ENCODE peak calls at places on chromosomes 2 and 18, in eight cellular contexts. One of them, this sample, is unnamed. For H3K27me3, the result is how much of the 10 kb centered on the place peaks cover.

GRCh38 chr2:147863835-147864234 is 19.0 kb downstream of the ACVR2A start:
- DNase-seq in upper lobe of left lung: no peak
- DNase-seq in colonic mucosa: no peak
- DNase-seq in hepatocyte: no peak
- DNase-seq in testis: no peak
- DNase-seq in heart right ventricle: no peak
- DNase-seq in tibial artery: no peak
- DNase-seq in foreskin keratinocyte: no peak
- DNase-seq in this sample: no peak

GRCh38 chr2:168603439-168603961 is 147.4 kb downstream of the CERS6 start:
- DNase-seq in tibial artery: no peak
- DNase-seq in upper lobe of left lung: no peak
- DNase-seq in foreskin keratinocyte: no peak
- DNase-seq in hepatocyte: no peak
- DNase-seq in colonic mucosa: no peak
- DNase-seq in testis: no peak
- DNase-seq in heart right ventricle: no peak
- DNase-seq in this sample: no peak

GRCh38 chr2:216714412-216714775 is 19.0 kb upstream of the IGFBP5 start:
- DNase-seq in tibial artery: no peak
- DNase-seq in hepatocyte: no peak
- DNase-seq in heart right ventricle: no peak
- DNase-seq in colonic mucosa: no peak
- DNase-seq in testis: no peak
- DNase-seq in foreskin keratinocyte: peak
- DNase-seq in upper lobe of left lung: no peak
- DNase-seq in this sample: no peak

GRCh38 chr2:100391735-100392515 is 25.5 kb downstream of the CHST10 start:
- DNase-seq in foreskin keratinocyte: no peak
- DNase-seq in testis: no peak
- DNase-seq in heart right ventricle: peak
- DNase-seq in hepatocyte: no peak
- DNase-seq in tibial artery: no peak
- DNase-seq in upper lobe of left lung: peak
- DNase-seq in colonic mucosa: no peak
- DNase-seq in this sample: no peak

GRCh38 chr2:60641866-60642788 is 88.7 kb upstream of the BCL11A start:
- DNase-seq in upper lobe of left lung: no peak
- DNase-seq in foreskin keratinocyte: peak
- DNase-seq in colonic mucosa: peak
- DNase-seq in testis: peak
- DNase-seq in tibial artery: no peak
- DNase-seq in hepatocyte: peak
- DNase-seq in heart right ventricle: no peak
- DNase-seq in this sample: no peak

GRCh38 chr2:149538138-149538833 is 49.3 kb downstream of the MMADHC start:
- DNase-seq in foreskin keratinocyte: peak
- DNase-seq in testis: no peak
- DNase-seq in heart right ventricle: no peak
- DNase-seq in colonic mucosa: no peak
- DNase-seq in hepatocyte: no peak
- DNase-seq in tibial artery: no peak
- DNase-seq in upper lobe of left lung: no peak
- DNase-seq in this sample: no peak

GRCh38 chr2:38073211-38074005 is 2.5 kb downstream of the CYP1B1 start:
- DNase-seq in colonic mucosa: no peak
- DNase-seq in tibial artery: no peak
- DNase-seq in hepatocyte: no peak
- DNase-seq in foreskin keratinocyte: no peak
- DNase-seq in heart right ventricle: no peak
- DNase-seq in testis: no peak
- DNase-seq in upper lobe of left lung: peak
- DNase-seq in this sample: no peak

GRCh38 chr2:20052872-20053281 is 1.4 kb upstream of the LAPTM4A start:
- DNase-seq in testis: peak
- DNase-seq in upper lobe of left lung: no peak
- DNase-seq in hepatocyte: peak
- DNase-seq in heart right ventricle: peak
- DNase-seq in tibial artery: peak
- DNase-seq in foreskin keratinocyte: peak
- DNase-seq in colonic mucosa: peak
- DNase-seq in this sample: no peak

DNA sequence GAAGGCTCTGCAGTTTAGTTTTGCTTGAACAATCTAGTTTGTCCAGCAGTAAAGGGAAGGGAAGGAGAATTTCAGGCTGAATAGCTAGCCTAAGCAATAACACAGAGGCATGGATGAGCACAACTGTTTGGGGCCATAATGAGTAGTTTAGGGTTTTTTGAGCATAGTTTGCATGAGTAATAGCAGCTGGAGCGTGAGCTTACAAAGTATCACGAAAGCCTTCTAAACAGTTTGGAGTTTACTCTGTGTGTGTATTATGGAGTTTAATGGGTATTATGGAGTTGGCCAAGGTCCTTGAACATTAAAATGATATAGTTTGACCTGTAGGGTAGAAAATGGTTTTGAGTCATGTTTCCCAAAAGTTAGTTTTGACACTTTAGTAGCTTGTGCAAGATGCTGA is 782.3 kb downstream of the ERBB4 start:
- DNase-seq in tibial artery: no peak
- DNase-seq in upper lobe of left lung: no peak
- DNase-seq in heart right ventricle: no peak
- DNase-seq in foreskin keratinocyte: no peak
- DNase-seq in testis: no peak
- DNase-seq in colonic mucosa: no peak
- DNase-seq in hepatocyte: no peak
- DNase-seq in this sample: no peak
- H3K27ac ChIP-seq in tibial artery: no peak
- H3K27ac ChIP-seq in upper lobe of left lung: no peak
- H3K27ac ChIP-seq in heart right ventricle: no peak
- H3K27ac ChIP-seq in foreskin keratinocyte: no peak
- H3K27ac ChIP-seq in testis: no peak
- H3K27ac ChIP-seq in colonic mucosa: no peak
- H3K27ac ChIP-seq in hepatocyte: no peak
- H3K27ac ChIP-seq in this sample: no peak

DNA sequence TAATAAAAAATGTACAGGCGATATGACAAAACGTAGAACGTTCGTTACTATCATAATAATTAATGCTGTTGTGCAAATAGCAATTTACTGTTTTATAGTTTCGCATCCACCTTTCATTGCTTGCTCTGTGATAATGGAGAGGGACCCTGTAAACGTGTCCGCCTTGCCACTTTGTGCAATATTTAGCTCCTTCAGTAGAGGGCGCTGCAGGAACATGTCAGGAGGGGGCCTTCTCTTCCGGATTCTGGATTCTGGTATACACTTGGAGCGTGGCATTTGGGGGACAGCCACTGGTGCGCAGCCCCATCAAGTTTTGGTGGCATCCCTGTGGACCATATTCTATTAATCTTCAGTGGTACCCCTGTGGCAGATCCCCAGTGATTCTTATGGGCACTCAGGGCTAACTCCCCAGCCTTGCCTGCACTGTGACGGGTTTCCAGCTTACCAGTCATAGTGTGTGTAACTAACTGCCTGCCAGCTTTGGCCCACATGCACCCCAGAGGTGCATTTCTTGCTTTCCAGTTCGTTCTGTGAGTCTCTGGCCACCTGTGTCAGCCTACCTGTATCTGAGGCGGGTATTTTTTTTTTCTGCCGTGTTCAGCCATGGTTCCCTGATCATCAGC is 140.3 kb downstream of the CYRIA start:
- DNase-seq in foreskin keratinocyte: no peak
- DNase-seq in hepatocyte: peak
- DNase-seq in heart right ventricle: no peak
- DNase-seq in colonic mucosa: peak
- DNase-seq in upper lobe of left lung: no peak
- DNase-seq in tibial artery: no peak
- DNase-seq in testis: peak
- DNase-seq in this sample: no peak
- TF ChIP-seq CTCF in foreskin keratinocyte: peak
- TF ChIP-seq CTCF in hepatocyte: peak
- TF ChIP-seq CTCF in heart right ventricle: peak
- TF ChIP-seq CTCF in colonic mucosa: peak
- TF ChIP-seq CTCF in upper lobe of left lung: peak
- TF ChIP-seq CTCF in tibial artery: no peak
- TF ChIP-seq CTCF in testis: peak
- TF ChIP-seq CTCF in this sample: no peak

DNA sequence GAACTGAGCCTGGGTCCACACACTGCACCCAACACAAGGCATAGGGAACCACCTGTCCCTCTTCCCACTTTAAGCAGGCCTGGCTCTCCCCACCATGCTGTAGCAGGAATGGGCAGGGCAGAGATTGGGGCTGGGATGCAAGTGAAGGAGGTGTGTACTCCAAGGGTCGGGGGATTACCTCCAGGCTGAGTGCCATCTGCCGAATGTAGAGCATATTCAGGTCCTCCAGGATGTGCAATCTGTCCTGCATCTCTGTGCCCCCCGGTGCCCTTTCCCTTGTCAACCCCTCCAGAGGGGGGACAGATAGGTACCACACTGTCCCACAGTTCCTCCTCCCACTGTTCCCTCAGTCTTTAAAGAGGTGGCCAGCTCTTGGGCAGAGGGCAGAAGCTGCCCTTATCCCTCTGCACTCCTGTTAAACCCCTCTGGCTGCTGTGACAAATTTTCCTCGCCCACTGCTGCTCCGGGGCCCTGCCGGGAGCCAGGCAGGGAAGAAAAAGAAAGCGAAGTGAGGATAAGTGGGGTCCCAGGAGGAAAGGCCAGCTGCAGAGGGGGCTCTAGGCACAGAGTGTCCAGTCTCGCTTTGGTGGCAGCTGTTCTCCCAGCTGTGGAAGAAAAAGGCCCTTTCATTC is 2.2 kb downstream of the RTKN start:
- DNase-seq in hepatocyte: no peak
- DNase-seq in upper lobe of left lung: no peak
- DNase-seq in testis: no peak
- DNase-seq in colonic mucosa: no peak
- DNase-seq in heart right ventricle: no peak
- DNase-seq in foreskin keratinocyte: no peak
- DNase-seq in tibial artery: no peak
- DNase-seq in this sample: no peak
- H3K27me3 ChIP-seq in hepatocyte: under half
- H3K27me3 ChIP-seq in upper lobe of left lung: under half
- H3K27me3 ChIP-seq in testis: under half
- H3K27me3 ChIP-seq in colonic mucosa: under half
- H3K27me3 ChIP-seq in heart right ventricle: under half
- H3K27me3 ChIP-seq in foreskin keratinocyte: under half
- H3K27me3 ChIP-seq in tibial artery: under half
- H3K27me3 ChIP-seq in this sample: under half

DNA sequence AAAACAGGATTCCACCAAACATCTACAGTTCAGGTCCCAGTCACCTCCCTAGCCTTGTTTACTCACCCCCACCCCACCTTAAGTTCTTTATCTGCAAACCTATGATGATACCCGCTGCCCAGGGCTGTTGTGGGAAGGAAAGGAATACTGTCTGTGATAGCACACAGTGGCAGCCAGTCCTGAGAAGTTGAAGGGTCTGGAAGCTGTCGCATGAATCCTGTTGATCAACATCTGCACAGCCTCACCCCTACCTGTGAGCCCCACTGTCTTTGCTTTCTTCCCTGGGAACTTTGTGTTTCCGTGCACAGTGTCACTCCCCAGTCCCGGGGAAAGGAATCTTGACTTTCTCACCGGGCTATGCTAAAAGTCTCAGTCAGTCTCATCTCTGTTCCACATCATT is 160.7 kb upstream of the EPAS1 start:
- DNase-seq in foreskin keratinocyte: no peak
- DNase-seq in heart right ventricle: no peak
- DNase-seq in hepatocyte: no peak
- DNase-seq in tibial artery: no peak
- DNase-seq in colonic mucosa: no peak
- DNase-seq in testis: no peak
- DNase-seq in upper lobe of left lung: no peak
- DNase-seq in this sample: no peak
- H3K27ac ChIP-seq in foreskin keratinocyte: no peak
- H3K27ac ChIP-seq in heart right ventricle: peak
- H3K27ac ChIP-seq in hepatocyte: peak
- H3K27ac ChIP-seq in tibial artery: peak
- H3K27ac ChIP-seq in colonic mucosa: no peak
- H3K27ac ChIP-seq in testis: no peak
- H3K27ac ChIP-seq in upper lobe of left lung: peak
- H3K27ac ChIP-seq in this sample: no peak

DNA sequence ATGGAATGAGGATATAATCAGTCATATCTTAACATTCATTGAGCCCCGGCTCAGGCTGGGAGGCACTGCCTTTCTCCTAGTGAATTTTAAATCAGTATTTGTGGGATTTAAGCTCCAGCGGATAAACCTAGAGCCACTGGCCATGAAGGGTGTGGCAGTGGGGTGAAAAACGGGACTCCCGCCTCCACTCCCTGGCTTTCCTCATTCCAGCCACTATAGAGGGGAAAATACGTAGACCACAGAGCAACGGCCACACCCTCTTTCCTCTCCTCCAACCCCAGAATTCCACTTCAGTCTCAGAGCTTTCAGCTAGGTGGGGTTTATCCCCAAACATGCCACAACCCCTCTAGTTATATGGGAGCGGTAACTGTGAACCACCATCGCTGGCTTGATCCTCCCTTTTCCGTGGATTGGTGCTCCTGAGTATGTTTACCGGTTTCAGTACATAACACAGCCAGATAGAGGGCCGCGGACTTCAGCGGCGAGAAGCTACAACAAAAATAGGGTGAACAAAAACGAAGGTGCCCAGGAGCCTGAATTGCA is 70.6 kb upstream of the ITGB6 start:
- DNase-seq in upper lobe of left lung: no peak
- DNase-seq in colonic mucosa: no peak
- DNase-seq in heart right ventricle: no peak
- DNase-seq in hepatocyte: peak
- DNase-seq in foreskin keratinocyte: peak
- DNase-seq in tibial artery: no peak
- DNase-seq in testis: peak
- DNase-seq in this sample: no peak
- TF ChIP-seq CTCF in upper lobe of left lung: no peak
- TF ChIP-seq CTCF in colonic mucosa: no peak
- TF ChIP-seq CTCF in heart right ventricle: no peak
- TF ChIP-seq CTCF in hepatocyte: no peak
- TF ChIP-seq CTCF in foreskin keratinocyte: peak
- TF ChIP-seq CTCF in tibial artery: no peak
- TF ChIP-seq CTCF in testis: no peak
- TF ChIP-seq CTCF in this sample: no peak

DNA sequence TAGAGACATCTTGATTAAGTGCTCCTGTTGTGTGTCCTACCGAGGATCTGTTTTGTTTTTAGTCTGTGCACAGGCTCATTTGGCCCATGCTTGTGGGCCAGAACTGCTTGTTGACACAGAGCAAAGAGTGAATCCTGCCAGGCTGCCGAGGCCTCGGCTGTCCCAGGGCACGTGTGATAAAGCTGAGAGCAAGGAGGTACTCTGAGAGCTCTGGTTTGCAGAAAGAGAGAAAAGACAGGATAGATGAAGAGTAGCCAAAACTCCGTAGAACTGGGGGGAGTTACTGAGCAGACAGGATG is 175.1 kb downstream of the FAM210A start:
- DNase-seq in colonic mucosa: no peak
- DNase-seq in hepatocyte: no peak
- DNase-seq in heart right ventricle: no peak
- DNase-seq in tibial artery: no peak
- DNase-seq in testis: peak
- DNase-seq in foreskin keratinocyte: no peak
- DNase-seq in upper lobe of left lung: no peak
- DNase-seq in this sample: no peak
- H3K27me3 ChIP-seq in colonic mucosa: under half
- H3K27me3 ChIP-seq in hepatocyte: under half
- H3K27me3 ChIP-seq in heart right ventricle: under half
- H3K27me3 ChIP-seq in tibial artery: under half
- H3K27me3 ChIP-seq in testis: under half
- H3K27me3 ChIP-seq in foreskin keratinocyte: under half
- H3K27me3 ChIP-seq in upper lobe of left lung: under half
- H3K27me3 ChIP-seq in this sample: under half